ENCODE peak calls at places on chromosomes 2 and 18, in eight cellular contexts. X, P, K, S, Y, O, E and A are unnamed samples. For H3K4me1, the result is how much of the 10 kb centered on the place peaks cover.

GRCh38 chr2:145292166-145292565 is 772.2 kb upstream of the ZEB2 start:
- DNase-seq in S (no peak), Y (no peak), E (no peak), O (no peak), K (no peak), P (no peak), X (no peak), A (no peak)

GRCh38 chr2:151103551-151103950 is 158.1 kb downstream of the RBM43 start:
- DNase-seq in P (no peak), K (no peak), S (no peak), X (no peak), Y (no peak), E (no peak), O (no peak), A (no peak)

GRCh38 chr2:100786297-100786658 is 33.7 kb upstream of the NPAS2 start:
- DNase-seq in P (peak), X (peak), Y (peak), O (peak), S (no peak), E (no peak), K (no peak), A (peak)

GRCh38 chr2:140117371-140117770 is 1337.2 kb upstream of the NXPH2 start:
- DNase-seq in P (no peak), S (no peak), Y (no peak), X (no peak), O (no peak), E (no peak), K (no peak), A (no peak)

GRCh38 chr2:22355816-22356433 is 1029.1 kb upstream of the KLHL29 start:
- DNase-seq in X (peak), P (peak), Y (peak), O (peak), S (no peak), E (peak), K (no peak), A (peak)

GRCh38 chr2:15748736-15749323 is 157.2 kb downstream of the DDX1 start:
- DNase-seq in S (peak), X (no peak), Y (no peak), K (no peak), E (no peak), P (peak), O (peak), A (peak)

GRCh38 chr18:35635171-35635570 is 53.6 kb downstream of the GALNT1 start:
- DNase-seq in Y (peak), K (no peak), P (peak), X (no peak), S (no peak), E (no peak), O (no peak), A (no peak)

GRCh38 chr2:235105821-235106359 is 154.1 kb downstream of the SH3BP4 start:
- DNase-seq in K (no peak), X (no peak), O (no peak), E (no peak), S (no peak), P (no peak), Y (no peak), A (no peak)

GRCh38 chr2:230924470-230925341 is at the start of gene GPR55:
- DNase-seq in E (peak), K (peak), S (no peak), O (peak), P (no peak), Y (no peak), X (no peak), A (peak)

GRCh38 chr2:241228860-241229516 is 40.5 kb downstream of the ANO7 start:
- DNase-seq in K (peak), E (no peak), S (no peak), X (no peak), Y (no peak), O (no peak), P (no peak), A (no peak)

GRCh38 chr2:215917953-215918620 is 95.3 kb downstream of the MREG start:
- DNase-seq in E (no peak), S (no peak), K (no peak), Y (peak), X (no peak), P (no peak), O (no peak), A (no peak)

GRCh38 chr2:10030311-10030736 is 13.0 kb upstream of the KLF11 start:
- DNase-seq in O (no peak), E (no peak), S (no peak), Y (no peak), K (no peak), P (no peak), X (no peak), A (no peak)

GRCh38 chr2:68237976-68238580 is 14.3 kb downstream of the PPP3R1 start:
- DNase-seq in O (no peak), X (no peak), E (no peak), Y (no peak), S (no peak), K (no peak), P (no peak), A (no peak)

GRCh38 chr2:68236876-68237275 is 15.5 kb downstream of the PPP3R1 start:
- DNase-seq in E (no peak), X (no peak), S (no peak), Y (peak), K (no peak), O (no peak), P (no peak), A (no peak)

GRCh38 chr2:68240446-68240845 is 11.9 kb downstream of the PPP3R1 start:
- DNase-seq in Y (no peak), O (no peak), P (no peak), S (no peak), X (no peak), K (no peak), E (no peak), A (no peak)

GRCh38 chr2:68237404-68237803 is 14.9 kb downstream of the PPP3R1 start:
- DNase-seq in X (no peak), Y (peak), K (no peak), S (no peak), E (no peak), O (no peak), P (no peak), A (no peak)

GRCh38 chr2:68238955-68239822 is 13.1 kb downstream of the PPP3R1 start:
- DNase-seq in E (no peak), P (no peak), O (no peak), Y (peak), S (no peak), X (no peak), K (no peak), A (no peak)
- H3K4me1 ChIP-seq in E (under half), P (half or more), O (half or more), Y (under half), S (under half), X (under half), K (under half), A (half or more)

GRCh38 chr2:229269986-229270385 is 1.1 kb downstream of the PID1 start:
- DNase-seq in X (no peak), O (no peak), S (no peak), K (no peak), P (no peak), Y (no peak), E (no peak), A (peak)

GRCh38 chr2:229273384-229274338 is 2.6 kb upstream of the PID1 start:
- DNase-seq in Y (peak), S (peak), P (peak), K (no peak), O (peak), E (peak), X (peak), A (peak)

GRCh38 chr2:229269146-229269545 is 1.9 kb downstream of the PID1 start:
- DNase-seq in P (no peak), S (no peak), Y (no peak), K (no peak), O (no peak), E (no peak), X (no peak), A (no peak)

GRCh38 chr2:229268626-229269025 is 2.5 kb downstream of the PID1 start:
- DNase-seq in P (no peak), K (no peak), Y (peak), S (no peak), E (no peak), X (no peak), O (no peak), A (no peak)

GRCh38 chr2:229270551-229271410 is at the start of gene PID1:
- DNase-seq in E (peak), X (no peak), Y (peak), S (no peak), K (peak), O (no peak), P (peak), A (peak)
- TF ChIP-seq POLR2A in E (peak), X (no peak), Y (no peak), S (peak), K (no peak), O (no peak), P (peak), A (peak)

DNA sequence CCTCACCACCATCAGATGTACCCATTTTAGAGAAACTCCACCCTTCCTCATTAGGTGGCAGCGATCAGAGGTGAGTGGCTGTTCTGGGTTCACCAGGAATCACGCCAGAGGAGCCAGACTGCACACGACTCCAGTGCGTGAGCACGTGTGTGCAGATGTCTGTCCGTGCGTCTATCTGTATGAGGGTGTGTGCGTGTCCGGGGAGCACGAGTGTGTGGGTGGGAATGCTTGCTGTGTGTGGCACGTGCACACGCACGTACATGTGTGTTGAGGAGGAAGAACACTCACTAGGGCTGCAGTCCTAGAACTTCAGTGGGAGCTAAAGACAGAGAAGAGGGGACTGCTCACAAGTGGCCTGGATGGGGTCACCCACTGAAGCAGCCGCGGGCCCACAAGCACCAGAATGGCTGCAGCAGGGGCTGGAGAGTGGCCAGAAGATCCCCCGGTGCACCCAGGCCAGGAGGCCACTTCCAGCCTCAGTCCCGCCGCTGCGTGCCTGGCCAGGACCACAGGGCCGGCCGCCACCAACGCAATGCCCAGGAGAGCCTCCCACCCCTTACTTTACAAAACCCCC is 13.9 kb downstream of the HDAC4 start:
- DNase-seq in P (no peak), S (no peak), O (no peak), Y (no peak), K (peak), E (no peak), X (no peak), A (no peak)
- H3K4me1 ChIP-seq in P (under half), S (under half), O (under half), Y (under half), K (under half), E (under half), X (under half), A (under half)

GRCh38 chr2:46030330-46030729 is 266.9 kb upstream of the EPAS1 start:
- DNase-seq in P (no peak), K (no peak), S (no peak), E (no peak), X (no peak), O (no peak), Y (no peak), A (no peak)

GRCh38 chr2:46034535-46034934 is 262.7 kb upstream of the EPAS1 start:
- DNase-seq in Y (no peak), O (peak), S (no peak), X (no peak), K (peak), E (no peak), P (peak), A (no peak)

GRCh38 chr2:46031124-46031523 is 266.1 kb upstream of the EPAS1 start:
- DNase-seq in X (no peak), E (no peak), Y (no peak), S (no peak), O (no peak), P (no peak), K (no peak), A (no peak)

GRCh38 chr2:46032161-46032813 is 264.9 kb upstream of the EPAS1 start:
- DNase-seq in Y (no peak), O (no peak), P (no peak), E (no peak), X (no peak), S (no peak), K (no peak), A (no peak)

GRCh38 chr2:46032996-46033395 is 264.2 kb upstream of the EPAS1 start:
- DNase-seq in Y (no peak), S (no peak), P (no peak), E (no peak), O (no peak), X (no peak), K (no peak), A (no peak)
- TF ChIP-seq POLR2A in Y (no peak), S (no peak), P (no peak), E (no peak), O (no peak), X (no peak), K (no peak), A (no peak)

GRCh38 chr2:224576098-224576715 is 9.0 kb downstream of the CUL3 start:
- DNase-seq in S (no peak), Y (no peak), O (no peak), K (no peak), P (no peak), X (no peak), E (no peak), A (no peak)
- H3K4me1 ChIP-seq in S (under half), Y (under half), O (half or more), K (half or more), P (half or more), X (under half), E (under half), A (half or more)

DNA sequence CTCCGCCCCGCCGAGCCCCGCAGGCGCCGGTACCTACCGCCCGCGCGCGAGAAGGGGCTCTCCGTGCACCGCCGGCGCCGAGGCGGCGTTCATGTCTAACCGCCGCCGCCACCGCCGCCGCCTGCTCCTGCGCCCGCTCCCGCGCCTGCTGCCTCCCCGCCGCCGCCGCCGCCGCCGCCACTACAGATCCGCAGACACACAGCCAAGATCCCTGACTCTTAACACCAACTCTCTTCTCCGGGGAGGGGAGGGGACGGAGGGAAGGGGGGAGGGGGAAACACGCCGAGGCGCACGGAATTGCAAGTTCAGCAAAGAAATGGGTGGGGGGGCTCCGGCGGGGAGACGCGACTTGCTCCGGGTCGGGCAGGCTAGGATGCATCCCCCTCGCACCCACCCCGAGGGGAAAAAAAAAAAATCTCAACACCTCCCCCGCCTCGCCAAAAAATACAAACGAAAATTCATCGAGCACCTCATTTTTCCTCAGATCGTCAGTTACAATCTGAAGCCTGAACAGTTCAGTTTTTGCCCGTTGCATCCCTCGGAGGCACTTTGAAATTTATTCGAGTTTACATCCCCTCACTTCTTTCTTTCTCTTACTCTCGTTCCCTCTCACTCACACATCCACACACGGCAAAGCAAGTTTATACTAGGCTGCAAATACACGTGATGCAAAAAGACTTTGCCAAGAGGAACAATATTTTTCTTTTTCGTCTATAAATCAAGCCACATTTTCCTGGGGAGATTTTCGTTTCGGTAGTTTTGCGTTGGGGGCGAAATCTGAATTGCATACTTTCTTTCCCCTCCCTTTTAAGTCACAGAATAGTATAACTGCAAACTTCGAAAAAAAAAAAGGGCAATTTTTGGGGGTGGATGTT is at the start of gene TCF4:
- DNase-seq in O (peak), X (peak), P (peak), E (peak), K (peak), S (no peak), Y (peak), A (peak)
- TF ChIP-seq POLR2A in O (no peak), X (no peak), P (peak), E (no peak), K (no peak), S (peak), Y (no peak), A (no peak)